ENCODE peak calls at places on chromosomes 13 and 19, in nine cellular contexts. Q is AG09319, V is cardiac fibroblast, T is tibial artery, P is endothelial cell, W is WTC11, R is fibroblast of the aortic adventitia, Y is dorsolateral prefrontal cortex, L is kidney. U is an unnamed sample.

GRCh38 chr19:1700733-1701663 is 48.6 kb upstream of the TCF3 start:
- DNase-seq in Q (no peak), V (no peak), T (no peak), P (no peak), W (no peak), R (no peak), Y (no peak), L (no peak), U (no peak)

GRCh38 chr13:80274643-80275042 is 66.3 kb downstream of the SPRY2 start:
- DNase-seq in Q (no peak), V (no peak), T (no peak), P (no peak), W (no peak), R (no peak), Y (no peak), L (no peak), U (no peak)

GRCh38 chr13:112782433-112783010 is 92.7 kb downstream of the ATP11A start:
- DNase-seq in Q (no peak), V (no peak), T (no peak), P (no peak), W (no peak), R (no peak), Y (no peak), L (no peak), U (no peak)

GRCh38 chr19:4115050-4115817 is 8.7 kb downstream of the MAP2K2 start:
- DNase-seq in Q (no peak), V (no peak), T (no peak), P (no peak), W (no peak), R (no peak), Y (peak), L (no peak), U (peak)

GRCh38 chr19:44961821-44962220 is 6.6 kb downstream of the CLPTM1 start:
- DNase-seq in Q (no peak), V (no peak), T (no peak), P (no peak), W (no peak), R (no peak), Y (no peak), L (no peak), U (no peak)

GRCh38 chr19:11453468-11454341 is 18.3 kb downstream of the PRKCSH start:
- DNase-seq in Q (no peak), V (no peak), T (no peak), P (peak), W (peak), R (no peak), Y (no peak), L (no peak), U (no peak)

GRCh38 chr19:1514295-1514661 is 1.5 kb upstream of the ADAMTSL5 start:
- DNase-seq in Q (no peak), V (no peak), T (no peak), P (no peak), W (no peak), R (no peak), Y (no peak), L (no peak), U (no peak)

GRCh38 chr13:29909975-29910674 is 59.7 kb upstream of the UBL3 start:
- DNase-seq in Q (no peak), V (peak), T (no peak), P (no peak), W (no peak), R (peak), Y (no peak), L (no peak), U (no peak)

GRCh38 chr13:112959701-112960542 is 9.1 kb upstream of the MCF2L start:
- DNase-seq in Q (no peak), V (no peak), T (peak), P (no peak), W (no peak), R (no peak), Y (peak), L (no peak), U (no peak)

GRCh38 chr19:33947565-33947964 is 150.9 kb downstream of the KCTD15 start:
- DNase-seq in Q (no peak), V (no peak), T (peak), P (no peak), W (no peak), R (no peak), Y (no peak), L (no peak), U (no peak)
- TF ChIP-seq CTCF in Q (no peak), V (peak), T (no peak), P (peak), W (no peak), R (no peak), Y (peak), L (no peak), U (no peak)

DNA sequence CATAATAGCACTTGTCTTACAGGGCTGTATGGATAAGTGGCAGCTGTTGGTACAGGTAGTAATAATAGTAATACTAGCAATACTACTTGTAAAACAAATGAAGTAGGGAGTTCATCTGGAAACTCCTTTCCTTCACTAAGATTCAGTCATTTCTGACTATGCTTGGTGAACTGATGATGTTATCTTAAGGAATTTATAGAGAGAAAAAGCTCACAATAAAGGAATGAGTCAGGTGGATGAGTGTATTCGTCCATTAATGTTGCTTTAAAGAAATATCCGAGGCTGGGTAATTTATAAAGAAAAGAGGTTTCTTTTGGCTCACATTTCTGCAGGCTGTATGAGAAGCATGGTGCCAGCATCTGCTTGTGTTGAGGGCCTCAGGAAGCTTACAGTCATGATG is 477.3 kb downstream of the KLF12 start:
- DNase-seq in Q (no peak), V (no peak), T (no peak), P (no peak), W (no peak), R (no peak), Y (no peak), L (no peak), U (no peak)
- TF ChIP-seq CTCF in Q (no peak), V (no peak), T (no peak), P (no peak), W (no peak), R (no peak), Y (no peak), L (no peak), U (no peak)

GRCh38 chr13:32381539-32381938 is 46.4 kb downstream of the N4BP2L1 start:
- DNase-seq in Q (peak), V (peak), T (no peak), P (peak), W (no peak), R (peak), Y (no peak), L (no peak), U (no peak)
- TF ChIP-seq CTCF in Q (peak), V (peak), T (peak), P (no peak), W (no peak), R (peak), Y (peak), L (peak), U (peak)

GRCh38 chr19:50891253-50891625 is 18.0 kb downstream of the KLK2 start:
- DNase-seq in Q (no peak), V (no peak), T (no peak), P (no peak), W (no peak), R (no peak), Y (no peak), L (no peak), U (no peak)

GRCh38 chr19:50894478-50895356 is 16.5 kb downstream of the KLK4 start:
- DNase-seq in Q (no peak), V (no peak), T (peak), P (no peak), W (no peak), R (no peak), Y (no peak), L (no peak), U (no peak)

GRCh38 chr19:50890422-50891252 is 17.4 kb downstream of the KLK2 start:
- DNase-seq in Q (no peak), V (no peak), T (no peak), P (no peak), W (no peak), R (peak), Y (no peak), L (no peak), U (no peak)

GRCh38 chr19:50896591-50897190 is 14.5 kb downstream of the KLK4 start:
- DNase-seq in Q (no peak), V (peak), T (peak), P (no peak), W (no peak), R (peak), Y (no peak), L (no peak), U (no peak)

GRCh38 chr19:50893047-50893737 is 18.0 kb downstream of the KLK4 start:
- DNase-seq in Q (no peak), V (no peak), T (no peak), P (no peak), W (peak), R (no peak), Y (no peak), L (no peak), U (no peak)
- TF ChIP-seq CTCF in Q (no peak), V (no peak), T (no peak), P (no peak), W (peak), R (no peak), Y (no peak), L (no peak), U (no peak)

U was measured in natural killer cell.